ENCODE peak calls at places on chromosomes 13 and 19, in nine cellular contexts. One of them, this sample, is unnamed.

GRCh38 chr13:114106991-114107685 is 25.3 kb downstream of the RASA3 start:
- DNase-seq in suprapubic skin: no peak
- DNase-seq in thoracic aorta: no peak
- DNase-seq in fibroblast of lung: no peak
- DNase-seq in upper lobe of left lung: peak
- DNase-seq in IMR-90: no peak
- DNase-seq in SJSA1: no peak
- DNase-seq in SK-N-SH: no peak
- DNase-seq in upper lobe of right lung: peak
- DNase-seq in this sample: no peak

GRCh38 chr13:27622102-27622820 is 569 bp downstream of the POLR1D start:
- DNase-seq in suprapubic skin: no peak
- DNase-seq in thoracic aorta: no peak
- DNase-seq in IMR-90: peak
- DNase-seq in SJSA1: no peak
- DNase-seq in fibroblast of lung: peak
- DNase-seq in upper lobe of right lung: no peak
- DNase-seq in SK-N-SH: peak
- DNase-seq in upper lobe of left lung: no peak
- DNase-seq in this sample: no peak

GRCh38 chr19:49845433-49845832 is 5.5 kb upstream of the PTOV1 start:
- DNase-seq in SK-N-SH: no peak
- DNase-seq in SJSA1: no peak
- DNase-seq in upper lobe of right lung: no peak
- DNase-seq in thoracic aorta: no peak
- DNase-seq in IMR-90: peak
- DNase-seq in fibroblast of lung: peak
- DNase-seq in upper lobe of left lung: no peak
- DNase-seq in suprapubic skin: no peak
- DNase-seq in this sample: no peak

GRCh38 chr19:58037927-58038687 is 4.3 kb downstream of the ZSCAN1 start:
- DNase-seq in upper lobe of right lung: no peak
- DNase-seq in SK-N-SH: no peak
- DNase-seq in suprapubic skin: no peak
- DNase-seq in upper lobe of left lung: no peak
- DNase-seq in IMR-90: no peak
- DNase-seq in thoracic aorta: no peak
- DNase-seq in fibroblast of lung: no peak
- DNase-seq in SJSA1: no peak
- DNase-seq in this sample: no peak

GRCh38 chr19:35408284-35409171 is 37.7 kb downstream of the GPR42 start:
- DNase-seq in fibroblast of lung: no peak
- DNase-seq in upper lobe of left lung: no peak
- DNase-seq in IMR-90: no peak
- DNase-seq in thoracic aorta: no peak
- DNase-seq in SK-N-SH: no peak
- DNase-seq in upper lobe of right lung: no peak
- DNase-seq in suprapubic skin: peak
- DNase-seq in SJSA1: no peak
- DNase-seq in this sample: no peak

GRCh38 chr13:109096101-109096500 is 466.7 kb downstream of the MYO16 start:
- DNase-seq in upper lobe of left lung: no peak
- DNase-seq in suprapubic skin: no peak
- DNase-seq in IMR-90: no peak
- DNase-seq in SK-N-SH: no peak
- DNase-seq in thoracic aorta: no peak
- DNase-seq in SJSA1: no peak
- DNase-seq in fibroblast of lung: no peak
- DNase-seq in upper lobe of right lung: no peak
- DNase-seq in this sample: no peak

GRCh38 chr13:36837354-36838092 is 18.5 kb downstream of the RFXAP start:
- DNase-seq in SK-N-SH: no peak
- DNase-seq in SJSA1: no peak
- DNase-seq in suprapubic skin: no peak
- DNase-seq in thoracic aorta: no peak
- DNase-seq in IMR-90: no peak
- DNase-seq in upper lobe of left lung: no peak
- DNase-seq in upper lobe of right lung: no peak
- DNase-seq in fibroblast of lung: no peak
- DNase-seq in this sample: no peak

GRCh38 chr19:49119411-49120324 is at the start of gene PPFIA3:
- DNase-seq in thoracic aorta: no peak
- DNase-seq in SJSA1: peak
- DNase-seq in upper lobe of left lung: peak
- DNase-seq in fibroblast of lung: peak
- DNase-seq in upper lobe of right lung: peak
- DNase-seq in SK-N-SH: peak
- DNase-seq in IMR-90: peak
- DNase-seq in suprapubic skin: no peak
- DNase-seq in this sample: no peak

GRCh38 chr13:47175172-47175806 is 278.4 kb upstream of the HTR2A start:
- DNase-seq in IMR-90: peak
- DNase-seq in SK-N-SH: no peak
- DNase-seq in SJSA1: peak
- DNase-seq in upper lobe of left lung: no peak
- DNase-seq in upper lobe of right lung: no peak
- DNase-seq in fibroblast of lung: peak
- DNase-seq in thoracic aorta: no peak
- DNase-seq in suprapubic skin: no peak
- DNase-seq in this sample: no peak

GRCh38 chr19:41859618-41860418 is at the start of gene RPS19:
- DNase-seq in SK-N-SH: peak
- DNase-seq in upper lobe of left lung: peak
- DNase-seq in thoracic aorta: peak
- DNase-seq in suprapubic skin: peak
- DNase-seq in SJSA1: peak
- DNase-seq in IMR-90: peak
- DNase-seq in upper lobe of right lung: peak
- DNase-seq in fibroblast of lung: peak
- DNase-seq in this sample: peak

GRCh38 chr13:107360010-107360409 is 792.1 kb upstream of the ARGLU1 start:
- DNase-seq in suprapubic skin: no peak
- DNase-seq in SJSA1: no peak
- DNase-seq in IMR-90: no peak
- DNase-seq in SK-N-SH: no peak
- DNase-seq in thoracic aorta: no peak
- DNase-seq in upper lobe of right lung: no peak
- DNase-seq in upper lobe of left lung: no peak
- DNase-seq in fibroblast of lung: no peak
- DNase-seq in this sample: no peak

GRCh38 chr13:60654405-60654804 is 257.4 kb downstream of the TDRD3 start:
- DNase-seq in thoracic aorta: no peak
- DNase-seq in SK-N-SH: no peak
- DNase-seq in fibroblast of lung: peak
- DNase-seq in SJSA1: no peak
- DNase-seq in upper lobe of right lung: no peak
- DNase-seq in suprapubic skin: no peak
- DNase-seq in upper lobe of left lung: no peak
- DNase-seq in IMR-90: no peak
- DNase-seq in this sample: no peak

GRCh38 chr19:5130371-5131030 is 161.6 kb downstream of the KDM4B start:
- DNase-seq in upper lobe of left lung: no peak
- DNase-seq in SK-N-SH: no peak
- DNase-seq in upper lobe of right lung: no peak
- DNase-seq in IMR-90: no peak
- DNase-seq in thoracic aorta: no peak
- DNase-seq in fibroblast of lung: no peak
- DNase-seq in SJSA1: no peak
- DNase-seq in suprapubic skin: no peak
- DNase-seq in this sample: no peak

GRCh38 chr13:110538632-110539031 is 22.9 kb downstream of the RAB20 start:
- DNase-seq in thoracic aorta: no peak
- DNase-seq in fibroblast of lung: no peak
- DNase-seq in SK-N-SH: no peak
- DNase-seq in SJSA1: no peak
- DNase-seq in upper lobe of left lung: no peak
- DNase-seq in IMR-90: no peak
- DNase-seq in upper lobe of right lung: no peak
- DNase-seq in suprapubic skin: no peak
- DNase-seq in this sample: no peak

GRCh38 chr13:103883152-103883551 is 816.9 kb upstream of the SLC10A2 start:
- DNase-seq in SJSA1: peak
- DNase-seq in upper lobe of right lung: peak
- DNase-seq in SK-N-SH: peak
- DNase-seq in fibroblast of lung: peak
- DNase-seq in thoracic aorta: peak
- DNase-seq in IMR-90: peak
- DNase-seq in upper lobe of left lung: peak
- DNase-seq in suprapubic skin: peak
- DNase-seq in this sample: no peak

GRCh38 chr13:31793246-31793645 is 53.9 kb downstream of the RXFP2 start:
- DNase-seq in SK-N-SH: no peak
- DNase-seq in suprapubic skin: no peak
- DNase-seq in upper lobe of right lung: no peak
- DNase-seq in SJSA1: no peak
- DNase-seq in IMR-90: peak
- DNase-seq in thoracic aorta: no peak
- DNase-seq in fibroblast of lung: peak
- DNase-seq in upper lobe of left lung: no peak
- DNase-seq in this sample: no peak

GRCh38 chr19:7771072-7771471 is 8.0 kb downstream of the CLEC4M start:
- DNase-seq in upper lobe of right lung: peak
- DNase-seq in IMR-90: no peak
- DNase-seq in SJSA1: no peak
- DNase-seq in SK-N-SH: no peak
- DNase-seq in suprapubic skin: no peak
- DNase-seq in fibroblast of lung: no peak
- DNase-seq in thoracic aorta: no peak
- DNase-seq in upper lobe of left lung: no peak
- DNase-seq in this sample: no peak

DNA sequence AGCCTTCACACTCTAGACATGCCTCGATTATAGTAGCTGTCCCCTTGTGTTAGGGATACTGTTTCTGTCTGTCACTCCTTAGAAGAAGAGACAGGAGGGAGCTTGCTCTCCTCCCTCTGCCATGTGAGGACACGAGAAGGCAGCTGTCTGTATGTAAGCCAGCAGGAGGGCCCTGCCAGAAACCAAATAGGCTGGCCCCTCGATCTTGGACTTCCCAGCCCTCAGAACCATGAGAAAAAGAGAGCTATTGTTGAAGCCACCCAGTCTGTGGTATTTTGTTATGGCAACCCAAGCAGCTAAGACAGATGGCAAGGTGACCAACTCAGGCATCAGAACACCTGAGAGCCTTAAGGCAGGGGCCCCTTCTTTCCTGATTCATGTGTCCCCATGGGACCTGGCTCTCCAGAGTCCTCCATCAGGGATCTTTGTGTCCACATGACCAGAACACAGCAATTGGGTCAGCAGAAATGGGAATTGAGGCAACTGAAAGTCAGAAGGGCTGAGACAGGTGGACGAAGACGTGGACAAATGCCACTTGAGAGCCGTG is 65.6 kb upstream of the NPAS1 start:
- DNase-seq in thoracic aorta: no peak
- DNase-seq in IMR-90: no peak
- DNase-seq in SJSA1: no peak
- DNase-seq in fibroblast of lung: no peak
- DNase-seq in SK-N-SH: no peak
- DNase-seq in upper lobe of left lung: no peak
- DNase-seq in upper lobe of right lung: no peak
- DNase-seq in suprapubic skin: no peak
- DNase-seq in this sample: no peak
- H3K27ac ChIP-seq in thoracic aorta: no peak
- H3K27ac ChIP-seq in IMR-90: no peak
- H3K27ac ChIP-seq in SJSA1: peak
- H3K27ac ChIP-seq in fibroblast of lung: no peak
- H3K27ac ChIP-seq in SK-N-SH: peak
- H3K27ac ChIP-seq in upper lobe of left lung: peak
- H3K27ac ChIP-seq in upper lobe of right lung: peak
- H3K27ac ChIP-seq in suprapubic skin: no peak
- H3K27ac ChIP-seq in this sample: no peak

DNA sequence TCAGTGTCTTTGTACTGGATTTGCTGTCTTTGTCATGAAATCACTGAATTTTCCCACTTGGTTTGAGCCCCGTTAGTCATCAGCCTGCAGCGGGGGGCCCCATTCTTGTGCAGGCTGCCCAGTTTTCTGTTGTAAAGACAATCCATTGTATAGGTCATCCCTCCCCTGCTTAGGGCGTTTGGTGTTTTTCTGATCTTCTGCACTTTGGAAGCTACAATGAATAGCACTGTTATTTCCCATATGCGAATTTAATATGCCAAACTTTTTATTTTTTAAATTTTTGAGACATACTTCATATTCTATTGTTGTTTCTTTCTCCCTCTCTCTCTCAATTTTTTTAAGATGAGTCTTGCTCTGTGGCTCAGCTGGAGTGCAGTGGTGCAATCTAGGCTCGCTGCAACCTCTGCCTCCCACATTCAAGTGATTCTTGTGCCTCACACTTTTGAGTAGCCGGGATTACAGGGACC is 9.0 kb downstream of the SLC27A1 start:
- DNase-seq in upper lobe of right lung: no peak
- DNase-seq in upper lobe of left lung: no peak
- DNase-seq in fibroblast of lung: peak
- DNase-seq in thoracic aorta: no peak
- DNase-seq in SJSA1: no peak
- DNase-seq in suprapubic skin: no peak
- DNase-seq in IMR-90: peak
- DNase-seq in SK-N-SH: no peak
- DNase-seq in this sample: no peak
- H3K27ac ChIP-seq in upper lobe of right lung: no peak
- H3K27ac ChIP-seq in upper lobe of left lung: no peak
- H3K27ac ChIP-seq in fibroblast of lung: no peak
- H3K27ac ChIP-seq in thoracic aorta: no peak
- H3K27ac ChIP-seq in SJSA1: no peak
- H3K27ac ChIP-seq in suprapubic skin: peak
- H3K27ac ChIP-seq in IMR-90: peak
- H3K27ac ChIP-seq in SK-N-SH: no peak
- H3K27ac ChIP-seq in this sample: no peak

GRCh38 chr19:10819124-10820060 is 16.6 kb downstream of the TMED1 start:
- DNase-seq in SJSA1: no peak
- DNase-seq in upper lobe of left lung: no peak
- DNase-seq in thoracic aorta: no peak
- DNase-seq in SK-N-SH: no peak
- DNase-seq in IMR-90: no peak
- DNase-seq in upper lobe of right lung: no peak
- DNase-seq in fibroblast of lung: no peak
- DNase-seq in suprapubic skin: no peak
- DNase-seq in this sample: no peak
- H3K27ac ChIP-seq in SJSA1: no peak
- H3K27ac ChIP-seq in upper lobe of left lung: no peak
- H3K27ac ChIP-seq in thoracic aorta: no peak
- H3K27ac ChIP-seq in SK-N-SH: peak
- H3K27ac ChIP-seq in IMR-90: peak
- H3K27ac ChIP-seq in upper lobe of right lung: no peak
- H3K27ac ChIP-seq in fibroblast of lung: peak
- H3K27ac ChIP-seq in suprapubic skin: no peak
- H3K27ac ChIP-seq in this sample: no peak

GRCh38 chr19:46901701-46902401 is 41.1 kb downstream of the ARHGAP35 start:
- DNase-seq in suprapubic skin: no peak
- DNase-seq in upper lobe of left lung: no peak
- DNase-seq in upper lobe of right lung: no peak
- DNase-seq in thoracic aorta: no peak
- DNase-seq in fibroblast of lung: no peak
- DNase-seq in SJSA1: no peak
- DNase-seq in IMR-90: peak
- DNase-seq in SK-N-SH: no peak
- DNase-seq in this sample: no peak
- H3K27ac ChIP-seq in suprapubic skin: peak
- H3K27ac ChIP-seq in upper lobe of left lung: peak
- H3K27ac ChIP-seq in upper lobe of right lung: no peak
- H3K27ac ChIP-seq in thoracic aorta: no peak
- H3K27ac ChIP-seq in fibroblast of lung: no peak
- H3K27ac ChIP-seq in SJSA1: no peak
- H3K27ac ChIP-seq in IMR-90: no peak
- H3K27ac ChIP-seq in SK-N-SH: peak
- H3K27ac ChIP-seq in this sample: peak